ENCODE peak calls at places on chromosomes 3 and 15, in four cellular contexts. C is lower leg skin, D is left lung, Z is gastrocnemius medialis. L is an unnamed sample.

GRCh38 chr15:39135989-39136388 is 444.9 kb upstream of the THBS1 start:
- DNase-seq in D (no peak), C (no peak), Z (no peak), L (no peak)

GRCh38 chr3:70849911-70850699 is 537.7 kb upstream of the MDFIC2 start:
- DNase-seq in D (no peak), Z (no peak), C (peak), L (peak)

GRCh38 chr15:79090487-79091203 is at the start of gene RASGRF1:
- DNase-seq in D (no peak), C (no peak), Z (no peak), L (no peak)

GRCh38 chr3:89145995-89146394 is 38.6 kb downstream of the EPHA3 start:
- DNase-seq in D (no peak), C (no peak), Z (no peak), L (no peak)

GRCh38 chr3:46576899-46577298 is 10.8 kb upstream of the LRRC2 start:
- DNase-seq in C (no peak), Z (no peak), D (no peak), L (peak)

GRCh38 chr15:80246425-80246894 is 5.6 kb downstream of the CTXND1 start:
- DNase-seq in C (no peak), Z (no peak), D (no peak), L (no peak)

GRCh38 chr15:50977157-50977556 is 68.7 kb downstream of the AP4E1 start:
- DNase-seq in Z (no peak), D (no peak), C (no peak), L (no peak)

GRCh38 chr15:36798789-36799188 is 219.4 kb downstream of the CDIN1 start:
- DNase-seq in D (no peak), C (no peak), Z (no peak), L (no peak)

GRCh38 chr15:68616397-68616796 is 37.6 kb downstream of the CORO2B start:
- DNase-seq in C (no peak), D (no peak), Z (no peak), L (no peak)

GRCh38 chr3:179533274-179533673 is 29.5 kb upstream of the ACTL6A start:
- DNase-seq in C (no peak), D (no peak), Z (no peak), L (no peak)

GRCh38 chr3:32958509-32958908 is 7.1 kb downstream of the CCR4 start:
- DNase-seq in Z (no peak), C (no peak), D (no peak), L (no peak)

GRCh38 chr15:55917881-55918296 is 75.5 kb downstream of the NEDD4 start:
- DNase-seq in C (no peak), Z (no peak), D (no peak), L (no peak)

GRCh38 chr3:29557186-29557585 is 276.3 kb downstream of the RBMS3 start:
- DNase-seq in C (no peak), D (no peak), Z (no peak), L (no peak)

GRCh38 chr3:156818890-156819289 is 7.3 kb upstream of the LEKR1 start:
- DNase-seq in D (no peak), Z (no peak), C (no peak), L (no peak)

GRCh38 chr3:142734834-142735233 is 11.0 kb downstream of the TRPC1 start:
- DNase-seq in C (no peak), Z (no peak), D (no peak), L (no peak)

GRCh38 chr3:64355473-64355872 is 130.2 kb upstream of the PRICKLE2 start:
- DNase-seq in Z (no peak), D (no peak), C (no peak), L (no peak)
- H3K4me3 ChIP-seq in Z (no peak), D (no peak), C (no peak), L (no peak)

DNA sequence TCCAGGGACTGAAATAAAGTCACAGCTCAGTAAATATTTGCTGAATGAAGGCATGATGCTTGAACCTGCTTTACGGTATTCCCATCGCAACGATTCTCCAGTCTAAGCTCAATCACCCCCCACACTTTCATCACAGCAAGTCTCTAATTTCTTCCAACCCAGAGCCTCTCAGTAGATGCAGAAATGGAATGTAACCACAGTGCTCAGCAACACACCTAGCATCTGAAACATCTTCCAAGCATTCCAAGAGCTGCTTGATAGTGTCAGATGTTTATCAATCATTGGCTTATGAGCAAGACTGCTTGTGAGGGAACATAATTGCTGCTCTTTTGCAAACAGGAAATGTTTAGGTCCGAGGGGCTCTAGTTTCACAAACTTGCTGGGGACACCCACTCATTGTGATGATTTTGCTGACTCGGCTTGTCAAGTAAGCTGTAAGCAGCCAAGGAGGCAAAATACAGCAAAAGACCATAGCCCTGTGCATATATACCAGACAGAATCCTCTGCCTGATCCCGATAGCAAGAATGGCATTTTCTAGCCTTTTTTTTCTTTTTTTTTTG is 751.2 kb downstream of the NR2F2 start:
- DNase-seq in C (no peak), Z (no peak), D (no peak), L (no peak)
- H3K4me3 ChIP-seq in C (no peak), Z (no peak), D (no peak), L (no peak)

GRCh38 chr3:107238787-107239186 is 138.5 kb upstream of the CCDC54 start:
- DNase-seq in Z (no peak), D (no peak), C (no peak), L (no peak)

GRCh38 chr3:107241217-107241616 is 136.0 kb upstream of the CCDC54 start:
- DNase-seq in Z (no peak), C (peak), D (peak), L (peak)

GRCh38 chr3:107240183-107241091 is 136.8 kb upstream of the CCDC54 start:
- DNase-seq in Z (peak), D (peak), C (peak), L (peak)

GRCh38 chr3:107242579-107242978 is 134.7 kb upstream of the CCDC54 start:
- DNase-seq in D (no peak), C (no peak), Z (no peak), L (no peak)

GRCh38 chr3:107239703-107240102 is 137.5 kb upstream of the CCDC54 start:
- DNase-seq in D (no peak), C (no peak), Z (no peak), L (no peak)
- H3K4me3 ChIP-seq in D (peak), C (no peak), Z (peak), L (peak)

GRCh38 chr15:73369073-73369694 is 426 bp upstream of the HCN4 start:
- DNase-seq in C (no peak), D (no peak), Z (no peak), L (no peak)
- H3K4me3 ChIP-seq in C (no peak), D (no peak), Z (peak), L (no peak)

GRCh38 chr15:74789171-74789627 is 7.3 kb downstream of the CSK start:
- DNase-seq in Z (no peak), D (peak), C (no peak), L (no peak)
- H3K4me3 ChIP-seq in Z (no peak), D (peak), C (no peak), L (no peak)

GRCh38 chr3:160567774-160568173 is 2.4 kb upstream of the KPNA4 start:
- DNase-seq in D (no peak), Z (no peak), C (no peak), L (no peak)

GRCh38 chr3:160564949-160565441 is 376 bp downstream of the KPNA4 start:
- DNase-seq in D (peak), C (peak), Z (peak), L (no peak)

GRCh38 chr3:160564205-160564922 is 1.0 kb downstream of the KPNA4 start:
- DNase-seq in Z (no peak), C (no peak), D (no peak), L (no peak)

GRCh38 chr3:160565442-160566403 is at the start of gene KPNA4:
- DNase-seq in Z (peak), C (peak), D (peak), L (peak)

GRCh38 chr3:160566499-160566898 is 1.1 kb upstream of the KPNA4 start:
- DNase-seq in D (no peak), Z (no peak), C (no peak), L (no peak)
- H3K4me3 ChIP-seq in D (peak), Z (peak), C (no peak), L (peak)

DNA sequence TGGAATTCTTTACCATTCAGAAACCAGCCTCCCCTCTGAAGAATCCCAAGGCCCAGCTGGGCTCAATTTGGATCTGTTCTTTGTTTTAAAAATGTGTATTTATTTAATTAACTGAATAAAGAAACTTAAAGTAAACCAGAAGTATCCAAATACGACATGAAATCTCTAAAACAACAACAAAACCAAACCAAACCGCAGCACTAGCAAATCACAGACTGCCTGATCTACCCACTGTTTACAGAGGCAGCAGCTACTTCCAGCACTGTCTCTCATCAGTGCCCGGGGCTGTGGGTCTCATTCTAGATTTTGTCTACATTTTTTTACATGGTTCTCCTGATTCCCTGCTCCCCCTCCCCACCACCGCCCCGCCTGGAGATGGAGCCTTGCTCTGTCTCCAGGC is 2.3 kb downstream of the FLNB start:
- DNase-seq in Z (no peak), D (no peak), C (no peak), L (no peak)
- H3K4me3 ChIP-seq in Z (peak), D (peak), C (no peak), L (peak)

GRCh38 chr3:75396316-75396802 is 267.8 kb upstream of the FRG2C start:
- DNase-seq in D (no peak), Z (no peak), C (no peak), L (no peak)

GRCh38 chr3:75395601-75396315 is 268.4 kb upstream of the FRG2C start:
- DNase-seq in Z (no peak), C (no peak), D (peak), L (no peak)
- H3K4me3 ChIP-seq in Z (no peak), C (no peak), D (no peak), L (no peak)

L was measured in ovary.